ENCODE peak calls at places on chromosome 18, in nine cellular contexts. V, P, R, K, Z, G, D, F and B are unnamed samples.
A peak's percentile ranks its signal among the peaks of the same experiment; 100 is the strongest.

GRCh38 chr18:79950440-79951341 is 762 bp downstream of the SLC66A2 start:
- DNase-seq in Z (peak; percentile 67), R (peak; percentile 5), G (peak; percentile 74), V (peak; percentile 51), P (peak; percentile 25), K (peak; percentile 36), F (no peak), D (no peak), B (no peak)

GRCh38 chr18:5463390-5463789 is 80.4 kb downstream of the EPB41L3 start:
- DNase-seq in F (no peak), G (peak; percentile 62), P (no peak), K (peak; percentile 96), V (no peak), Z (no peak), R (no peak), D (peak; percentile 46), B (peak; percentile 82)

GRCh38 chr18:55219823-55220222 is 260.6 kb upstream of the CCDC68 start:
- DNase-seq in V (no peak), R (no peak), K (no peak), Z (no peak), F (no peak), D (no peak), P (no peak), G (no peak), B (no peak)

GRCh38 chr18:39801848-39802247 is 2153.2 kb upstream of the PIK3C3 start:
- DNase-seq in Z (no peak), P (no peak), G (no peak), R (no peak), D (no peak), F (peak; percentile 2), V (no peak), K (no peak), B (no peak)

GRCh38 chr18:67514465-67514864 is 2.1 kb downstream of the DSEL start:
- DNase-seq in R (no peak), F (no peak), V (no peak), Z (no peak), D (no peak), K (no peak), G (no peak), P (no peak), B (no peak)

GRCh38 chr18:35383136-35383535 is 6.0 kb upstream of the ZNF396 start:
- DNase-seq in V (no peak), G (no peak), Z (no peak), P (no peak), F (no peak), K (no peak), D (no peak), R (no peak), B (no peak)

GRCh38 chr18:78849458-78849857 is 130.2 kb upstream of the SALL3 start:
- DNase-seq in V (no peak), P (no peak), D (no peak), K (no peak), F (no peak), R (no peak), G (no peak), Z (no peak), B (no peak)

GRCh38 chr18:28647961-28648360 is 471.0 kb upstream of the CDH2 start:
- DNase-seq in K (no peak), Z (no peak), P (no peak), D (no peak), G (no peak), V (no peak), R (no peak), F (no peak), B (no peak)

GRCh38 chr18:73774836-73775509 is 372.7 kb downstream of the FBXO15 start:
- DNase-seq in K (no peak), Z (peak; percentile 45), P (no peak), R (peak; percentile 38), D (peak; percentile 20), V (no peak), F (peak; percentile 51), G (no peak), B (no peak)

GRCh38 chr18:11887305-11888262 is 20.5 kb downstream of the MPPE1 start:
- DNase-seq in P (no peak), G (no peak), V (no peak), F (peak; percentile 8), D (no peak), Z (no peak), K (no peak), R (no peak), B (no peak)

GRCh38 chr18:54742654-54743053 is 85.6 kb upstream of the RAB27B start:
- DNase-seq in D (peak; percentile 68), R (peak; percentile 28), F (peak; percentile 29), K (peak; percentile 99), P (no peak), V (no peak), G (no peak), Z (no peak), B (peak; percentile 93)

GRCh38 chr18:61893304-61893970 is 630 bp upstream of the RNF152 start:
- DNase-seq in R (peak; percentile 45), F (no peak), K (peak; percentile 47), D (peak; percentile 61), Z (peak; percentile 81), P (no peak), V (no peak), G (peak; percentile 55), B (no peak)

GRCh38 chr18:26457611-26458350 is 90.6 kb downstream of the KCTD1 start:
- DNase-seq in K (no peak), F (no peak), G (no peak), V (no peak), Z (peak; percentile 89), P (no peak), R (peak; percentile 58), D (no peak), B (no peak)

GRCh38 chr18:332007-332406 is 64.2 kb upstream of the THOC1 start:
- DNase-seq in V (no peak), R (no peak), Z (no peak), P (no peak), G (peak; percentile 69), F (no peak), D (peak; percentile 18), K (no peak), B (no peak)

GRCh38 chr18:5416112-5416511 is 120.6 kb upstream of the ZBTB14 start:
- DNase-seq in V (no peak), R (no peak), G (no peak), K (no peak), P (no peak), F (no peak), Z (no peak), D (no peak), B (no peak)

GRCh38 chr18:74905245-74905644 is 303.7 kb downstream of the PTGR3 start:
- DNase-seq in F (no peak), D (no peak), K (no peak), Z (no peak), G (no peak), V (no peak), P (no peak), R (peak; percentile 32), B (no peak)

DNA sequence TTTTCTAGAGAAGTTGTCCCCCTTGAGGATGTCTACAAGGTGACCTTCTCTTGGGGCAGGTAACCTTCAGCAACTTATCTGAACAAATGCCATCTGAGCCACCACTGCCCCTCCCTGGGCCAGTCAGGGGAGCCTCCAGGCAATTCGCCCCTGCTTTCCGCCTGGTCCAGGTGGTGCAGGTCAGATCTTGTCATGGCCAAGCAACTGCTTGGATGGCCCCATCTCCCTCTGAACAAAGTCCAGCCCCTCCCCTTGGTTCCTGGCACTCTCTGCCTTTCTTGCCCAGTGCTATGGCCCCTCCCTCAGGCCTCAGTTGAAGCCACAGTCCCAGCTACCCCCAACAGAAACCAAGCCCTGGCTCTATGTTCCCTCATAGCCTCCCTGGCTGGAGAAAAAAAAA is 138.7 kb downstream of the ALPK2 start:
- DNase-seq in K (no peak), V (no peak), R (no peak), G (no peak), Z (no peak), P (no peak), F (no peak), D (no peak), B (no peak)
- TF ChIP-seq CTCF in K (no peak), V (no peak), R (no peak), G (no peak), Z (no peak), P (no peak), F (no peak), D (no peak), B (no peak)

GRCh38 chr18:51162617-51163016 is 34.9 kb downstream of the MEX3C start:
- DNase-seq in G (no peak), F (no peak), V (no peak), P (no peak), R (no peak), Z (no peak), K (no peak), D (no peak), B (no peak)
- H3K27ac ChIP-seq in G (no peak overlapping the region), F (no peak overlapping the region), V (no peak overlapping the region), P (no peak overlapping the region), R (no peak overlapping the region), Z (no peak overlapping the region), K (no peak overlapping the region), D (no peak overlapping the region), B (no peak overlapping the region)

GRCh38 chr18:44458777-44459176 is 221.9 kb upstream of the SETBP1 start:
- DNase-seq in G (no peak), P (no peak), F (no peak), Z (no peak), K (peak; percentile 35), V (no peak), D (no peak), R (no peak), B (no peak)
- TF ChIP-seq CTCF in G (no peak), P (no peak), F (no peak), Z (no peak), K (no peak), V (no peak), D (no peak), R (no peak), B (no peak)

GRCh38 chr18:10522574-10522973 is 3.3 kb upstream of the NAPG start:
- DNase-seq in G (no peak), F (no peak), Z (no peak), R (no peak), P (no peak), V (no peak), D (no peak), K (no peak), B (no peak)

GRCh38 chr18:10516078-10516477 is 9.7 kb upstream of the NAPG start:
- DNase-seq in Z (no peak), F (no peak), V (no peak), K (no peak), P (no peak), D (no peak), G (no peak), R (no peak), B (no peak)

GRCh38 chr18:10519999-10520935 is 5.6 kb upstream of the NAPG start:
- DNase-seq in V (peak; percentile 79), F (peak; percentile 78), K (peak; percentile 98), D (peak; percentile 84), Z (peak; percentile 93), R (peak; percentile 90), P (peak; percentile 86), G (peak; percentile 88), B (peak; percentile 77)

GRCh38 chr18:10518595-10519273 is 7.1 kb upstream of the NAPG start:
- DNase-seq in Z (peak; percentile 43), V (no peak), F (no peak), G (peak; percentile 56), R (peak; percentile 78), D (peak; percentile 68), K (peak; percentile 75), P (no peak), B (no peak)

DNA sequence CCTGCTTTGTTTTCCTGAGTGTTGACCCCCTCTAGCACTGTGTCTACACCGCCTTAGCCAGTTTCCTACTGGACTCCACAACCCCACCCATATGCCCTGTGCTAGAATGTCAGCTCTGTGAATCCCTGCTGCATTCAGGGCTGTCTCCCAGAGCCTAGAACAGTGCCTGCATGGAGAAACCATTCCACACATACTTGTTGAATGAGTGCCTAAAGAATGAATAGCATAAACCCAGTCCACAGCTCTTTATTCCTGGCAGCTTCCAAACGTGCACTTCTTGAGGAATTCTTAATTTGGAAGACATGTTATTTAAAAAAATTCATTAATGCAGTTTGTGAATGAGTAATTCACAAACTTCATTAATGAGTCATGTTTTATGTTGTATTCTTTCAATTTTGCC is 6.5 kb upstream of the NAPG start:
- DNase-seq in F (no peak), Z (no peak), P (no peak), K (peak; percentile 43), V (no peak), D (no peak), G (no peak), R (no peak), B (no peak)
- H3K27ac ChIP-seq in F (no peak overlapping the region), Z (no peak overlapping the region), P (no peak overlapping the region), K (no peak overlapping the region), V (no peak overlapping the region), D (peak overlapping the region; percentile 46), G (peak overlapping the region; percentile 46), R (peak overlapping the region; percentile 74), B (no peak overlapping the region)